ENCODE peak calls at places on chromosome 3, in eight cellular contexts. O, C, Q, T, V, M, F and N are unnamed samples.

GRCh38 chr3:10901293-10902010 is 85.4 kb downstream of the SLC6A11 start:
- DNase-seq in C (no peak), T (no peak), F (no peak), V (no peak), M (no peak), Q (no peak), O (no peak), N (peak; percentile 38)

GRCh38 chr3:8603115-8603710 is 41.4 kb downstream of the SSUH2 start:
- DNase-seq in F (no peak), V (no peak), T (no peak), O (no peak), M (no peak), C (peak; percentile 62), Q (no peak), N (peak; percentile 65)

GRCh38 chr3:82157952-82158351 is 396.5 kb upstream of the GBE1 start:
- DNase-seq in F (no peak), C (no peak), V (peak; percentile 74), Q (no peak), T (no peak), M (no peak), O (no peak), N (no peak)

GRCh38 chr3:168117853-168118313 is 22.2 kb upstream of the GOLIM4 start:
- DNase-seq in C (no peak), M (no peak), F (no peak), Q (no peak), O (no peak), V (no peak), T (no peak), N (no peak)

GRCh38 chr3:155064920-155065319 is 15.2 kb upstream of the MME start:
- DNase-seq in Q (no peak), T (no peak), O (no peak), F (no peak), C (no peak), M (no peak), V (no peak), N (no peak)

GRCh38 chr3:66228707-66229106 is 7.9 kb downstream of the SLC25A26 start:
- DNase-seq in Q (no peak), C (no peak), V (no peak), O (no peak), F (no peak), M (no peak), T (no peak), N (no peak)

GRCh38 chr3:68458646-68459045 is 473.7 kb downstream of the TAFA4 start:
- DNase-seq in C (no peak), V (no peak), F (no peak), Q (no peak), T (no peak), M (no peak), O (no peak), N (no peak)

GRCh38 chr3:56547486-56547885 is 9.5 kb upstream of the CCDC66 start:
- DNase-seq in V (peak; percentile 14), M (no peak), Q (no peak), O (no peak), T (no peak), F (no peak), C (no peak), N (no peak)

GRCh38 chr3:55631766-55632331 is 144.7 kb upstream of the WNT5A start:
- DNase-seq in C (no peak), M (no peak), Q (no peak), F (no peak), T (no peak), V (no peak), O (no peak), N (no peak)

GRCh38 chr3:144011251-144011799 is 39.7 kb downstream of the DIPK2A start:
- DNase-seq in F (no peak), M (no peak), V (no peak), O (no peak), T (no peak), C (no peak), Q (no peak), N (no peak)

GRCh38 chr3:32778389-32778788 is 39.4 kb upstream of the TRIM71 start:
- DNase-seq in V (no peak), T (no peak), C (no peak), F (no peak), Q (no peak), O (no peak), M (no peak), N (no peak)

GRCh38 chr3:137172703-137173102 is 214.9 kb downstream of the IL20RB start:
- DNase-seq in C (no peak), O (no peak), T (no peak), F (no peak), M (no peak), Q (no peak), V (no peak), N (no peak)

GRCh38 chr3:171461087-171461917 is 1.1 kb upstream of the TNIK start:
- DNase-seq in V (peak; percentile 51), O (no peak), Q (peak; percentile 24), T (no peak), M (peak; percentile 15), C (no peak), F (peak; percentile 27), N (no peak)

GRCh38 chr3:53109822-53110771 is 20.1 kb downstream of the RFT1 start:
- DNase-seq in F (no peak), M (no peak), V (peak; percentile 31), O (peak; percentile 88), C (peak; percentile 50), Q (no peak), T (no peak), N (no peak)

GRCh38 chr3:42097166-42097946 is 6.2 kb downstream of the TRAK1 start:
- DNase-seq in V (no peak), F (no peak), Q (no peak), C (no peak), M (no peak), T (no peak), O (peak; percentile 24), N (no peak)

GRCh38 chr3:150823277-150823676 is 60.3 kb upstream of the SIAH2 start:
- DNase-seq in C (no peak), V (no peak), F (no peak), Q (no peak), M (no peak), O (no peak), T (no peak), N (no peak)

GRCh38 chr3:185709241-185709955 is 115.4 kb downstream of the IGF2BP2 start:
- DNase-seq in T (no peak), F (no peak), V (no peak), C (no peak), M (no peak), Q (no peak), O (no peak), N (no peak)

GRCh38 chr3:13572926-13573623 is 24.1 kb downstream of the FBLN2 start:
- DNase-seq in M (no peak), C (no peak), O (no peak), F (no peak), T (no peak), Q (no peak), V (no peak), N (no peak)

GRCh38 chr3:186044973-186045372 is 63.9 kb downstream of the ETV5 start:
- DNase-seq in M (no peak), T (peak; percentile 33), C (no peak), V (no peak), O (no peak), Q (no peak), F (no peak), N (peak; percentile 71)

GRCh38 chr3:190586631-190587000 is 72.7 kb downstream of the IL1RAP start:
- DNase-seq in O (no peak), M (no peak), F (no peak), T (no peak), Q (no peak), C (no peak), V (peak; percentile 45), N (no peak)